ENCODE peak calls at places on chromosomes 4 and X, in four cellular contexts. P is WTC11, J is HepG2, R is K562. D is an unnamed sample.

GRCh38 chr4:108107729-108108382 is 60.9 kb downstream of the LEF1 start:
- DNase-seq in P (no peak), J (no peak), R (peak), D (no peak)

GRCh38 chrX:53263597-53264094 is 17.7 kb downstream of the IQSEC2 start:
- DNase-seq in P (no peak), J (no peak), R (peak), D (no peak)

GRCh38 chr4:8834681-8835220 is 36.9 kb downstream of the HMX1 start:
- DNase-seq in P (no peak), J (no peak), R (no peak), D (no peak)

GRCh38 chrX:15416133-15416993 is 32.1 kb upstream of the VEGFD start:
- DNase-seq in P (no peak), J (no peak), R (no peak), D (no peak)

GRCh38 chr4:109303141-109303499 is 662 bp upstream of the COL25A1 start:
- DNase-seq in P (no peak), J (no peak), R (no peak), D (peak)

GRCh38 chrX:10615931-10616780 is 4.2 kb downstream of the MID1 start:
- DNase-seq in P (peak), J (no peak), R (peak), D (peak)

GRCh38 chr4:25303578-25303977 is 9.0 kb upstream of the ZCCHC4 start:
- DNase-seq in P (no peak), J (no peak), R (no peak), D (no peak)

GRCh38 chrX:71540801-71541545 is 8.1 kb downstream of the OGT start:
- DNase-seq in P (no peak), J (no peak), R (no peak), D (no peak)

GRCh38 chrX:155071694-155072215 is 447 bp downstream of the BRCC3 start:
- DNase-seq in P (peak), J (no peak), R (no peak), D (no peak)

GRCh38 chr4:55183926-55184599 is 58.7 kb upstream of the KDR start:
- DNase-seq in P (peak), J (no peak), R (no peak), D (no peak)

GRCh38 chr4:38574559-38575333 is 89.3 kb upstream of the KLF3 start:
- DNase-seq in P (no peak), J (no peak), R (no peak), D (no peak)

GRCh38 chrX:106949366-106949765 is 29.2 kb downstream of the CLDN2 start:
- DNase-seq in P (no peak), J (no peak), R (no peak), D (no peak)

GRCh38 chr4:164381859-164382258 is 372.1 kb upstream of the SMIM31 start:
- DNase-seq in P (no peak), J (no peak), R (no peak), D (no peak)

GRCh38 chr4:87679449-87680169 is 29.5 kb downstream of the DMP1 start:
- DNase-seq in P (peak), J (peak), R (peak), D (peak)

GRCh38 chr4:109294468-109295020 is 7.9 kb downstream of the COL25A1 start:
- DNase-seq in P (no peak), J (no peak), R (no peak), D (no peak)

GRCh38 chrX:147958316-147958715 is 22.8 kb upstream of the FMR1NB start:
- DNase-seq in P (no peak), J (no peak), R (no peak), D (no peak)

GRCh38 chr4:40335508-40335860 is 351 bp downstream of the CHRNA9 start:
- DNase-seq in P (no peak), J (no peak), R (no peak), D (no peak)

GRCh38 chrX:20224814-20225487 is 41.8 kb downstream of the RPS6KA3 start:
- DNase-seq in P (no peak), J (no peak), R (no peak), D (no peak)

GRCh38 chr4:95694411-95694810 is 145.5 kb upstream of the PDHA2 start:
- DNase-seq in P (no peak), J (no peak), R (no peak), D (no peak)

GRCh38 chrX:13658602-13659001 is 5.7 kb downstream of the TCEANC start:
- DNase-seq in P (no peak), J (peak), R (peak), D (peak)

GRCh38 chr4:81198151-81198550 is 16.9 kb downstream of the PRKG2 start:
- DNase-seq in P (no peak), J (no peak), R (no peak), D (no peak)

GRCh38 chr4:101279377-101279871 is 67.9 kb downstream of the PPP3CA start:
- DNase-seq in P (no peak), J (no peak), R (no peak), D (peak)

GRCh38 chr4:7328913-7329638 is 105.7 kb downstream of the PSAPL1 start:
- DNase-seq in P (no peak), J (no peak), R (no peak), D (no peak)

GRCh38 chrX:17674611-17675010 is 62.7 kb upstream of the SCML1 start:
- DNase-seq in P (no peak), J (no peak), R (no peak), D (no peak)

GRCh38 chrX:118526149-118526548 is 30.5 kb downstream of the DOCK11 start:
- DNase-seq in P (no peak), J (no peak), R (no peak), D (no peak)

GRCh38 chrX:123331349-123331748 is 147.3 kb downstream of the GRIA3 start:
- DNase-seq in P (no peak), J (no peak), R (no peak), D (no peak)

GRCh38 chrX:107537815-107538214 is 88.4 kb downstream of the FRMPD3 start:
- DNase-seq in P (peak), J (peak), R (peak), D (peak)

GRCh38 chr4:76690091-76690905 is 207.6 kb downstream of the SOWAHB start:
- DNase-seq in P (no peak), J (no peak), R (no peak), D (peak)

GRCh38 chrX:39922926-39923325 is 174.8 kb downstream of the BCOR start:
- DNase-seq in P (no peak), J (no peak), R (no peak), D (no peak)

GRCh38 chr4:170339522-170339921 is 249.8 kb upstream of the AADAT start:
- DNase-seq in P (no peak), J (no peak), R (no peak), D (no peak)

GRCh38 chrX:69323786-69324720 is 158.8 kb upstream of the PJA1 start:
- DNase-seq in P (no peak), J (no peak), R (peak), D (peak)

GRCh38 chr4:56049428-56050212 is 100.9 kb downstream of the CEP135 start:
- DNase-seq in P (peak), J (no peak), R (no peak), D (peak)

GRCh38 chr4:28391877-28392276 is 1531.2 kb downstream of the STIM2 start:
- DNase-seq in P (no peak), J (no peak), R (no peak), D (no peak)

GRCh38 chr4:87038837-87039715 is 104.3 kb downstream of the AFF1 start:
- DNase-seq in P (peak), J (no peak), R (no peak), D (peak)

GRCh38 chrX:64975491-64975890 is 759 bp downstream of the ZC4H2 start:
- DNase-seq in P (peak), J (peak), R (no peak), D (peak)

GRCh38 chr4:53962516-53963225 is 101.7 kb downstream of the CHIC2 start:
- DNase-seq in P (no peak), J (no peak), R (no peak), D (no peak)
- TF ChIP-seq SP1 in P (no peak), J (no peak), R (no peak), D (no peak)

GRCh38 chr4:1072830-1073446 is 40.4 kb downstream of the RNF212 start:
- DNase-seq in P (peak), J (peak), R (peak), D (peak)
- TF ChIP-seq ELF4 in P (no peak), J (no peak), R (no peak), D (no peak)

GRCh38 chrX:78105944-78106650 is 2.0 kb downstream of the PGK1 start:
- DNase-seq in P (no peak), J (no peak), R (no peak), D (no peak)

GRCh38 chrX:78103656-78104446 is at the start of gene PGK1:
- DNase-seq in P (peak), J (peak), R (peak), D (peak)

GRCh38 chrX:78103001-78103634 is 930 bp upstream of the PGK1 start:
- DNase-seq in P (no peak), J (no peak), R (no peak), D (no peak)

GRCh38 chrX:78106651-78106986 is 2.6 kb downstream of the PGK1 start:
- DNase-seq in P (no peak), J (no peak), R (no peak), D (no peak)

DNA sequence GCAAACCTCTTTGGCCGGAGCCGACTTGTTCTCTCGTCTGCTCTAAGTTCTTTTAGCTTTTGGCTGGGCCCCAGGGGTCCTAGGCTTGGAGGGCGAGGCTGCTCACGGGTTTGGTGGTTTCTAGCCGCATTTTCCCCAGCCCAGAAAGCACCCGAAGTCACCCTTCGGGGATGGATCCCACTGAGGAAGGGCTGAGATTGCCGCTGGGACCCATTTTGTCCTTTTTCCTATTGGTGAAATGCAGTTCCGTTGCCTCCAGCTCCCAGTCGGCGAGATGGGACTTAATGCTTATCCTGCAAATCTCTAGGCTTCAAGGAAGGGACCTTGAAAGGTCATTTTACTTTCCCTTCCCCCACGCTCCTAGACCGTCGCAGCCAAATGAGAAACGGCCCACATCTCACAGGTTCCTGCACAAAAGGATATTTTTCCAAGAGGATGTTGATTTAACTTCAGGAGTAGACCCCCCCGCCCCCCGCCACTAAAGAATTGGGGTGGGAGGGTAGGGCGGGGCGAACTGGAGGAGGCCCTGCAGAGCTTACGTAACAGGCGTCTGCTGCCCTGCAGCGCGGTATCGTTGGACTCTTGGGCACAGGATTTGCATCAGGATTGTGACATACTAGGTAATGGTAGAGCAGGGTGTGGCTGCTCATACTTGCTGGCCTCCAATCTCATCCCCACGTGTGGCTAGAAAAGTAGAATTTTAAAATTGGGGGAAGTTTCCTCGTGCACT is 564 bp downstream of the PGK1 start:
- DNase-seq in P (peak), J (peak), R (peak), D (peak)
- TF ChIP-seq SP1 in P (no peak), J (no peak), R (no peak), D (no peak)

DNA sequence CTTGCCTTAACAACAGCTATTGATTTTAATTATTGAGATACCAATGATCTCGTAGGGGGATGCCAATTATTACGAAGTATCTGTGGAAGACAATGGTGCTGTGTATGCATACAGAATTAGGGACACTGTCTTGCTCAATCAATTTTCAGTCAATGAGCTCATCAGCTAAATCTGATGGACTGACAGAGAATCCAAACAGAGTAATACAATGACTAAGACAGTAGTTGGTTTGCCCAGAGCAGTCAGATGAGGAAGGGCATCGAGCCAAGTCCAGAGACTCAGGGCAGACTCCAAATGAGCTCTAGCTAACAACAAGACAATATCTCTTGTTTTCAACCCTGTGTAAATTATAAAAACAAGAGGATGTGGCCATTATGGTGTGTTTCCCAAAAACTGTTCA is 14.7 kb upstream of the GSX2 start:
- DNase-seq in P (no peak), J (peak), R (no peak), D (no peak)
- TF ChIP-seq ELF4 in P (no peak), J (no peak), R (no peak), D (no peak)

GRCh38 chr4:168765726-168766125 is 244.3 kb downstream of the CBR4 start:
- DNase-seq in P (no peak), J (no peak), R (no peak), D (no peak)
- TF ChIP-seq SP1 in P (no peak), J (no peak), R (no peak), D (no peak)

GRCh38 chrX:115564243-115564642 is 3.3 kb downstream of the PLS3 start:
- DNase-seq in P (no peak), J (peak), R (no peak), D (no peak)
- TF ChIP-seq ELF4 in P (no peak), J (no peak), R (no peak), D (no peak)